ENCODE peak calls at places on chromosomes 6 and 20, in eight cellular contexts. G is H9, T is cardiac muscle cell, M is pancreas, A is A549, Y is upper lobe of right lung, D is lower leg skin, K is GM20000. F is an unnamed sample.
A peak's percentile ranks its signal among the peaks of the same experiment; 100 is the strongest.

GRCh38 chr6:75755704-75756103 is 6.7 kb downstream of the MYO6 start:
- DNase-seq in G (no peak), A (no peak), K (no peak), Y (no peak), M (no peak), D (no peak), T (peak; percentile 14), F (no peak)

GRCh38 chr20:62604796-62605195 is 37.5 kb upstream of the SLCO4A1 start:
- DNase-seq in T (no peak), A (no peak), G (no peak), M (no peak), Y (no peak), D (no peak), K (no peak), F (no peak)

GRCh38 chr6:90216081-90216977 is 80.3 kb downstream of the BACH2 start:
- DNase-seq in M (peak; percentile 6), Y (no peak), T (no peak), G (peak; percentile 49), A (no peak), D (no peak), K (peak; percentile 8), F (no peak)

GRCh38 chr6:147509900-147510299 is 1.4 kb downstream of the SAMD5 start:
- DNase-seq in D (no peak), Y (no peak), T (no peak), A (no peak), M (no peak), G (no peak), K (no peak), F (no peak)

GRCh38 chr6:80457044-80457933 is 350.8 kb downstream of the BCKDHB start:
- DNase-seq in D (peak; percentile 77), G (no peak), A (no peak), T (peak; percentile 97), M (peak; percentile 56), K (no peak), Y (no peak), F (peak; percentile 87)

GRCh38 chr20:34561661-34562060 is 3.1 kb downstream of the MAP1LC3A start:
- DNase-seq in G (no peak), T (no peak), A (no peak), D (no peak), Y (no peak), M (no peak), K (no peak), F (no peak)

GRCh38 chr6:119627908-119628669 is 278.5 kb upstream of the MAN1A1 start:
- DNase-seq in K (no peak), Y (no peak), G (no peak), T (peak; percentile 30), M (peak; percentile 16), D (no peak), A (no peak), F (no peak)

GRCh38 chr20:41138527-41139226 is 1.3 kb downstream of the PLCG1 start:
- DNase-seq in D (no peak), G (no peak), M (no peak), K (peak; percentile 44), T (peak; percentile 27), Y (peak; percentile 56), A (no peak), F (no peak)

GRCh38 chr6:88982720-88983119 is 19.3 kb upstream of the RNGTT start:
- DNase-seq in A (peak; percentile 56), G (no peak), M (peak; percentile 63), K (peak; percentile 56), Y (no peak), T (peak; percentile 86), D (peak; percentile 73), F (peak; percentile 84)

GRCh38 chr6:90369024-90369519 is 72.4 kb upstream of the BACH2 start:
- DNase-seq in M (peak; percentile 15), A (peak; percentile 62), Y (no peak), K (peak; percentile 78), T (peak; percentile 99), D (peak; percentile 84), G (peak; percentile 68), F (peak; percentile 88)

GRCh38 chr6:56913276-56914138 is 41.4 kb upstream of the BEND6 start:
- DNase-seq in T (peak; percentile 17), A (no peak), G (no peak), D (no peak), K (no peak), Y (no peak), M (no peak), F (no peak)

GRCh38 chr6:111985202-111985731 is 68.6 kb upstream of the CCN6 start:
- DNase-seq in K (no peak), Y (no peak), G (peak; percentile 76), T (peak; percentile 59), A (no peak), D (peak; percentile 39), M (peak; percentile 7), F (no peak)

DNA sequence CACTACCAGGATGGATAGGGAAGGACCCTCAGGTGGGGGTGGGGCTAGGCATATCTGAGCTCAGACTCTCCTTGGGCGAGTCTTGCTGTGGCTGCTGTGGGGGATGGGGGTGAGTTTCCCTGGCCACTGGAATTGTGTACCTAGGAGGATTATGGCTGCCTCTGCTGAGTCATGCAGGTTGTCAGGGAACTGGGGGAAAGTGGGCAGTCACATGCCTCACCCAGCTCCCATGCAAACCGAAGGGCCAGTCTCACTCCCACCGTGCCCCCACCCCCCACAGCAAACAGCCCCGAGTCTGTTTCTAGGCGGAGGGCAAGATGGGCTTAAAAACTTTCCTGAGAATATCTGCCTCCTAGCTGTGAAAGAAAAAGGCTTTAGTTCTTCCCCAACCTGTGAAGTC is 210.3 kb upstream of the FERMT1 start:
- DNase-seq in D (no peak), T (no peak), A (no peak), Y (no peak), K (no peak), M (no peak), G (no peak), F (no peak)
- TF ChIP-seq CTCF in D (no peak), T (no peak), A (no peak), Y (no peak), K (no peak), M (no peak), G (no peak), F (no peak)

DNA sequence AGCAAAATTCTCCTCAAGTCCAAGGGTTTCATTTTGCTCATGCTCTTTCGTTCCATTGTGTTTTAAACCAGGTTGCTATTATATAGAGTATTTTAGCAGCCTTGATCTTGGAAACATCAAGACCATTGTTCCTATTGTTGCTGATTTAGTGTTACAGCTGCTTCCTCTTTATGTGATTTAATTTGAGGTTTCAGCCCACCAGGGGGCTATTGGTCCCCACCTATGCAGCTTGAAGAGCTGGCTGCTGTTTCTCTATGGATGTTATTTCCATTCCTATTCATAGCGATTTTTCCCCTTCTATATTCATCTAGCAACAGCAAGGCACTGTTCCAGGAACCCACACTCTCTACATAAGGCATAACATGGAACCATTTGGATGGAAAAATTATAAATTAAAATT is 418.8 kb downstream of the CDKAL1 start:
- DNase-seq in K (no peak), D (no peak), M (no peak), A (no peak), T (no peak), G (no peak), Y (no peak), F (no peak)
- TF ChIP-seq CTCF in K (no peak), D (no peak), M (no peak), A (no peak), T (no peak), G (peak; percentile 45), Y (no peak), F (no peak)

GRCh38 chr6:139374357-139375238 is at the start of gene CITED2:
- DNase-seq in D (peak; percentile 93), M (peak; percentile 89), G (peak; percentile 92), T (peak; percentile 98), Y (peak; percentile 95), A (peak; percentile 49), K (peak; percentile 90), F (peak; percentile 98)
- TF ChIP-seq CTCF in D (no peak), M (no peak), G (peak; percentile 18), T (peak; percentile 20), Y (no peak), A (no peak), K (no peak), F (peak; percentile 33)

DNA sequence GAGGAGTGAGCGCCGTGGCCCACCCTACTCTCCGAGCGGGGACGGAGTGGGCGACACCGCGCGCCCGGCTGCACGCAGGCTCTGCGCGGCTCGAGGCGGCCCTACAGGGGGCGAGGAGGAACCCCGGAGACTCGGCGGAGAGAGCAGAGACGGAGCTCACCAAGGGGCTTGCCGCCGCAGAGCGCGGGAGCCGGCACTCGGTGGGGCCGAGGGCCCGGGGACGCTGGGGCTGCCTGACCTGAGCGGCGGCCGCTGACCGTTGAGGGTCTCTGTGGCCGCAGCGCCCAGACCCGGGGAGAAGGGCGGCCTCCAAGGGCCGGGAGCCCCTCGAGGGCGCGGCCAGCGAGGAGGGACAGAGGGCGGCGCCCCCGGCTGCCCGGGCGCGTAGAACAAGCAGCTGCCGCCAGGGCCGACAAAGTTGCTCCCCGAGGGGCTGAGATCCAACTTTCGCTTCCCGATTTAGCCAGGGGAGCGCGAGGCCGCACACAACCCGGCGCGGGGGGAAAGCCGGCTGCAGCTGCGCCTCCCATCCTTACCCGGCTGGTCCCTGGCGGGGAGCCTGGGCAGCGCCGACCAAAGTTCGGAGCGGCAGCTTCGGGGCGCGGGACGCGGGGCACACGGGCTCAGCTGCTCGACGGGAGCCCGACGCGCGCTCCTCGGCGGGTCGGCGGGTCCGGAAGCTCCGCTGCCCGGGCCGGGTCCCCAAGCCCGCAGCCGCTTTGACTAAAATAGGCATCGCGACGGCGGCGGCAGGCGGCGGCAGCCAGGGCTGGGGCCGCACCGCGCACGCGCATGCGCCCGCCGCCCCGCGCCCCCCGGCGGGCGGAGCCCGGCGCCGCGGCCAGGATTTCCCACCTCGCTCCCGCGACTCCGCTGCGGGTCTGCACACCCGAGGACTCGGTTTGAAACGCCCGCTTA is 43.1 kb downstream of the POPDC3 start:
- DNase-seq in T (peak; percentile 71), A (peak; percentile 57), M (peak; percentile 23), G (peak; percentile 68), D (peak; percentile 23), K (peak; percentile 78), Y (peak; percentile 74), F (peak; percentile 88)
- TF ChIP-seq CTCF in T (peak; percentile 27), A (no peak), M (no peak), G (peak; percentile 19), D (no peak), K (no peak), Y (peak; percentile 14), F (peak; percentile 31)

DNA sequence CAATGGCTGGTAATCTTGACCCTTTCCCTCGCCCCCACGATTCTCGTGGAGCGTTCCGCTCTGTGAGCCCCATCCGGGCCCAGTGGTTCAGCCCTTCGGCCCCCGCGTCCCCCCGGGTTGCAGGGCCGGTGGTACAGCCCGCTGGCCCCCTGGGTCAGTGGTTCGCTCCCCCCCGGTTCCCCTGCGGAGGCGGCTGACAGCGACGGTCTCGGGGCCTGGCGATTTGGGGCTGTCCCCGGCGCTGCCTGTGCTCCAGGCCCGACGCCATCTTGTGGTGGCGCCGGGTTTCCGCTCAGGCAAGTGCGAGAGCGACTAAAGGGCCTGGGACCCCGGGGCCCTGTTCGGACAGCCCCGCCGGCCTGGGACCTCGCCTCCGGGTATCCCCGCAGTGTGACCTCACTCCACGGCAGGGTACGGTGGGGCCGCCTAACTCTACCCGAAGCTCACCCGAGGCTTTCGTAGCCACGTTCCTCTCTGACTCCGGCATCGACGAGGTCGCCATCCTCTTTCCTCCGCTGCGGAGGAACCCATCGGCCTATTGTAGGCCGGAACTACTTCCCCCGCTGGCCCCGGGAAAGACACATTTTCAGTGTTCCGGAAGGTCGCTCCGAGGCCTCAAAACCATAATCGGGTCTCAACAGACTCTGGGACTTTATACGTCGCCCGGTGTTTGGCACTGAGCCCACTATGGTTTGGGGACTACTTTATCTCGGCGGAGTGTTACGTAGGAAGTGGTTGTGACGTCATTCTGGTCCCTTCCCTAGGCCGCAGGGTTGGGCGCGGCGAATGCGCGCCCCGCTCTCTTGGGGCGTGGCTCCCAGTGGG is at the start of gene ZNF335:
- DNase-seq in T (peak; percentile 99), D (peak; percentile 92), A (peak; percentile 92), Y (peak; percentile 97), M (peak; percentile 93), G (peak; percentile 94), K (peak; percentile 99), F (peak; percentile 98)
- TF ChIP-seq CTCF in T (peak; percentile 18), D (no peak), A (no peak), Y (peak; percentile 36), M (no peak), G (no peak), K (no peak), F (peak; percentile 18)

GRCh38 chr6:169789944-169790927 is 38.8 kb downstream of the ERMARD start:
- DNase-seq in G (peak; percentile 88), M (peak; percentile 56), A (peak; percentile 73), T (peak; percentile 77), D (peak; percentile 56), Y (peak; percentile 87), K (peak; percentile 86), F (peak; percentile 90)
- TF ChIP-seq CTCF in G (peak; percentile 98), M (peak; percentile 98), A (peak; percentile 78), T (peak; percentile 99), D (no peak), Y (peak; percentile 98), K (peak; percentile 96), F (peak; percentile 97)

F was measured in sigmoid colon.